ENCODE peak calls at places on chromosomes 7 and 10, in ten cellular contexts. P is activated CD4-positive, alpha-beta T cell treated with anti-CD3 and anti-CD28 coated beads, Interleukin-2, amount 10 ng/mL, durations not matched to agents 7 days and 5 days; Y is A172; W is activated T-helper 1 cell treated with anti-CD3 and anti-CD28 coated beads, Interleukin-2, amount 50 U/mL, for 16 hours; O is fibroblast of gingiva; C is body of pancreas; K is kidney; N is pons; L is neural progenitor cell; U is H54. T is an unnamed sample.

GRCh38 chr7:104843198-104843597 is 170.8 kb upstream of the KMT2E start:
- DNase-seq in O (no peak), P (no peak), C (no peak), U (no peak), Y (no peak), W (no peak), L (no peak), K (no peak), N (no peak), T (no peak)

GRCh38 chr10:68202965-68203358 is 29.0 kb downstream of the ATOH7 start:
- DNase-seq in O (peak; percentile 16), K (no peak), C (no peak), P (no peak), L (no peak), N (no peak), U (peak; percentile 75), W (no peak), Y (peak; percentile 68), T (peak; percentile 47)

GRCh38 chr7:114944742-114945625 is 23.1 kb downstream of the MDFIC start:
- DNase-seq in L (peak; percentile 52), W (no peak), U (no peak), K (peak; percentile 76), P (no peak), Y (no peak), O (peak; percentile 93), N (peak; percentile 29), C (peak; percentile 27), T (peak; percentile 78)

GRCh38 chr7:106054971-106055370 is 57.1 kb downstream of the SYPL1 start:
- DNase-seq in U (no peak), C (no peak), W (no peak), K (no peak), Y (no peak), P (no peak), N (no peak), O (no peak), L (no peak), T (no peak)

GRCh38 chr10:14355750-14356149 is 25.0 kb upstream of the FRMD4A start:
- DNase-seq in P (no peak), C (no peak), K (no peak), W (no peak), L (no peak), N (no peak), U (no peak), O (no peak), Y (no peak), T (no peak)

GRCh38 chr10:34713875-34714274 is 101.2 kb downstream of the PARD3 start:
- DNase-seq in O (no peak), N (no peak), W (no peak), P (no peak), L (no peak), K (no peak), U (peak; percentile 20), Y (peak; percentile 45), C (no peak), T (no peak)

GRCh38 chr10:47261121-47261520 is 38.9 kb upstream of the GDF10 start:
- DNase-seq in L (no peak), N (no peak), K (no peak), U (no peak), O (no peak), Y (no peak), P (peak; percentile 55), C (no peak), W (no peak), T (no peak)

GRCh38 chr10:19651549-19651948 is 164.7 kb upstream of the PLXDC2 start:
- DNase-seq in P (no peak), O (peak; percentile 85), L (no peak), U (no peak), Y (peak; percentile 49), N (no peak), C (no peak), W (no peak), K (no peak), T (no peak)

GRCh38 chr10:27391916-27392315 is 112.2 kb upstream of the RAB18 start:
- DNase-seq in K (no peak), O (no peak), Y (no peak), U (no peak), P (no peak), N (no peak), W (no peak), L (no peak), C (no peak), T (no peak)

GRCh38 chr7:80678703-80679102 is 40.3 kb downstream of the CD36 start:
- DNase-seq in K (no peak), N (no peak), U (no peak), O (no peak), W (no peak), L (no peak), C (no peak), Y (no peak), P (no peak), T (no peak)

GRCh38 chr10:104707602-104708160 is 66.6 kb downstream of the SORCS3 start:
- DNase-seq in Y (no peak), K (no peak), L (no peak), P (no peak), N (no peak), U (no peak), O (no peak), W (no peak), C (no peak), T (no peak)

GRCh38 chr10:75367098-75367497 is 34.5 kb downstream of the ZNF503 start:
- DNase-seq in C (no peak), O (no peak), N (no peak), L (no peak), K (peak; percentile 79), P (no peak), U (no peak), Y (peak; percentile 46), W (no peak), T (no peak)

GRCh38 chr10:69438531-69439349 is 12.5 kb upstream of the TSPAN15 start:
- DNase-seq in Y (peak; percentile 78), O (peak; percentile 31), C (peak; percentile 44), K (no peak), P (no peak), W (no peak), N (no peak), L (no peak), U (peak; percentile 66), T (no peak)

GRCh38 chr7:28865494-28866257 is 92.5 kb downstream of the TRIL start:
- DNase-seq in P (no peak), K (no peak), N (no peak), U (no peak), L (no peak), O (peak; percentile 85), C (no peak), W (no peak), Y (no peak), T (no peak)

GRCh38 chr10:90834326-90834725 is 23.5 kb downstream of the HTR7 start:
- DNase-seq in K (no peak), C (no peak), L (no peak), P (no peak), W (no peak), O (no peak), N (no peak), U (no peak), Y (no peak), T (no peak)

GRCh38 chr7:157824011-157824818 is 487.4 kb downstream of the DNAJB6 start:
- DNase-seq in L (no peak), W (no peak), U (no peak), Y (no peak), K (peak; percentile 45), O (no peak), P (no peak), N (no peak), C (no peak), T (no peak)

GRCh38 chr10:18097524-18097923 is 42.7 kb upstream of the CACNB2 start:
- DNase-seq in P (no peak), C (no peak), W (no peak), U (no peak), O (no peak), N (no peak), K (no peak), Y (peak; percentile 40), L (no peak), T (no peak)

GRCh38 chr7:38411404-38411803 is 138.0 kb upstream of the TARP start:
- DNase-seq in N (peak; percentile 41), W (no peak), P (no peak), O (no peak), L (peak; percentile 43), K (no peak), C (no peak), U (no peak), Y (peak; percentile 21), T (no peak)

GRCh38 chr7:133095119-133095671 is 13.3 kb upstream of the CHCHD3 start:
- DNase-seq in K (no peak), O (no peak), Y (no peak), L (peak; percentile 5), U (no peak), N (no peak), W (no peak), P (no peak), C (no peak), T (no peak)

GRCh38 chr10:129767751-129768150 is 196.3 kb downstream of the EBF3 start:
- DNase-seq in P (no peak), W (no peak), L (no peak), K (peak; percentile 38), O (no peak), Y (no peak), U (no peak), N (no peak), C (no peak), T (no peak)

GRCh38 chr7:158378978-158379377 is 208.6 kb downstream of the PTPRN2 start:
- DNase-seq in W (no peak), C (no peak), K (no peak), O (no peak), P (no peak), N (no peak), Y (no peak), U (no peak), L (no peak), T (no peak)

GRCh38 chr10:128846927-128847326 is 620.1 kb upstream of the MGMT start:
- DNase-seq in O (no peak), W (no peak), P (no peak), N (no peak), Y (no peak), K (no peak), L (no peak), U (no peak), C (no peak), T (no peak)

GRCh38 chr10:30701471-30702173 is 72.1 kb upstream of the LYZL2 start:
- DNase-seq in O (peak; percentile 18), U (peak; percentile 26), N (no peak), K (no peak), L (no peak), Y (peak; percentile 68), P (peak; percentile 76), W (peak; percentile 61), C (peak; percentile 17), T (no peak)